ENCODE peak calls at places on chromosomes 2 and 18, in four cellular contexts. L is SK-N-SH, B is K562, Y is HepG2. M is an unnamed sample.

GRCh38 chr2:72149556-72150156 is 2.0 kb upstream of the CYP26B1 start:
- DNase-seq in L (peak; percentile 49), B (no peak), Y (no peak), M (no peak)

GRCh38 chr2:46058140-46058539 is 239.1 kb upstream of the EPAS1 start:
- DNase-seq in Y (no peak), L (no peak), B (no peak), M (no peak)

GRCh38 chr2:27094353-27094984 is 7.9 kb downstream of the KHK start:
- DNase-seq in Y (no peak), B (no peak), L (no peak), M (no peak)

GRCh38 chr2:220043155-220043992 is 415.9 kb downstream of the SLC4A3 start:
- DNase-seq in Y (no peak), L (no peak), B (no peak), M (no peak)

GRCh38 chr2:148861367-148861766 is 13.7 kb upstream of the KIF5C start:
- DNase-seq in Y (no peak), B (no peak), L (no peak), M (no peak)

GRCh38 chr18:44723366-44723765 is 42.7 kb downstream of the SETBP1 start:
- DNase-seq in L (no peak), B (no peak), Y (no peak), M (no peak)

GRCh38 chr18:60693426-60693825 is 320.9 kb upstream of the MC4R start:
- DNase-seq in Y (no peak), B (no peak), L (no peak), M (no peak)

GRCh38 chr2:1631292-1632005 is 112.9 kb downstream of the PXDN start:
- DNase-seq in L (no peak), B (no peak), Y (no peak), M (no peak)

GRCh38 chr2:72863046-72863445 is 24.2 kb upstream of the SPR start:
- DNase-seq in Y (no peak), B (no peak), L (no peak), M (peak; percentile 34)

GRCh38 chr18:59300676-59301285 is 17.7 kb downstream of the CPLX4 start:
- DNase-seq in Y (no peak), B (no peak), L (no peak), M (no peak)

GRCh38 chr2:206693399-206694137 is 24.6 kb downstream of the DYTN start:
- DNase-seq in L (peak; percentile 59), Y (peak; percentile 65), B (peak; percentile 25), M (no peak)

GRCh38 chr18:70659026-70659726 is 370.3 kb downstream of the SOCS6 start:
- DNase-seq in L (no peak), Y (no peak), B (no peak), M (no peak)

GRCh38 chr2:181955010-181955409 is 30.6 kb upstream of the PPP1R1C start:
- DNase-seq in L (no peak), B (no peak), Y (no peak), M (no peak)

GRCh38 chr18:25075793-25076192 is 276.2 kb downstream of the ZNF521 start:
- DNase-seq in B (no peak), Y (no peak), L (no peak), M (no peak)

GRCh38 chr2:106098081-106098480 is 96.0 kb downstream of the UXS1 start:
- DNase-seq in Y (peak; percentile 13), B (peak; percentile 17), L (peak; percentile 53), M (peak; percentile 41)

DNA sequence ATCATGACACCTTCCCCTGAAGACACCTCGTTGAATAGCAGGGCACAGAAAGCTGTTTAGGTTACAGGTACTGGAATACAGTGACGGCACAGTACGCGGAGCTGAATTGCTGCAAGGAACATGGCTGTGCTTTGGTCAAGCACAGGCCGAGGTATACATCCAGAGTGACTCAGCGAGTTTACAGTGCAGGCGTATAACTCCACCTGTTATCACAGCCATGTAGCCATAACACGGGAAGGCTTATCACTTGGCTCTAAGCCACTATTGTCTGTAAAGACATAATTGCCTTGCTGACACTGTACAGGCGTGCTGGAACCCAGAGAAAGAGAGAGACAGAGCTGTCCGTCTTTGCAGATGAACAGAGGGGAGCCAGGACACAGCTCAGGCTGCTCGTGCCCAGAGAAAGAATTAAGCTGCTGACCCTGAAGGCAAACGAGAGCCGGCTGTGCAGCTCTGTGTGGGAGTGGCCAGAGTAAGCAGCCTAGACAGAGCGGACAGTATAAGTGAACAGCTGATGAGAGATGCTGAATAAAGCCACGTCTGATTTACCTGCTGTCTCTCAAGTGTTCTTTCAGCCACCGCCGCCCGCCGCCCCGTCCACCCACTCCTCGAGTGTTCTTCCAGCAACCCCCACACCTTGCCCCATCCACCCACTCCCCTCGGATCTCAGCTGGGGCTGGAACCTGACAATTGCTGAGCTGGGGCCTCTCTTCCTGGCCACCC is 87.3 kb upstream of the PPP1CB start:
- DNase-seq in L (peak; percentile 80), Y (peak; percentile 58), B (no peak), M (no peak)
- TF ChIP-seq FOXJ3 in L (peak; percentile 100), Y (no peak), B (no peak), M (no peak)

GRCh38 chr2:118992740-118993391 is 50.9 kb downstream of the MARCO start:
- DNase-seq in B (no peak), L (no peak), Y (no peak), M (no peak)

GRCh38 chr2:118993392-118993752 is 51.4 kb downstream of the MARCO start:
- DNase-seq in B (no peak), Y (no peak), L (no peak), M (no peak)

GRCh38 chr2:118989481-118989880 is 47.5 kb downstream of the MARCO start:
- DNase-seq in L (no peak), Y (no peak), B (no peak), M (no peak)

GRCh38 chr2:118990757-118991545 is 49.0 kb downstream of the MARCO start:
- DNase-seq in Y (no peak), L (no peak), B (no peak), M (no peak)

GRCh38 chr2:118991554-118991953 is 49.6 kb downstream of the MARCO start:
- DNase-seq in Y (no peak), L (no peak), B (no peak), M (no peak)
- TF ChIP-seq FOXJ3 in Y (no peak), L (no peak), B (no peak), M (no peak)

DNA sequence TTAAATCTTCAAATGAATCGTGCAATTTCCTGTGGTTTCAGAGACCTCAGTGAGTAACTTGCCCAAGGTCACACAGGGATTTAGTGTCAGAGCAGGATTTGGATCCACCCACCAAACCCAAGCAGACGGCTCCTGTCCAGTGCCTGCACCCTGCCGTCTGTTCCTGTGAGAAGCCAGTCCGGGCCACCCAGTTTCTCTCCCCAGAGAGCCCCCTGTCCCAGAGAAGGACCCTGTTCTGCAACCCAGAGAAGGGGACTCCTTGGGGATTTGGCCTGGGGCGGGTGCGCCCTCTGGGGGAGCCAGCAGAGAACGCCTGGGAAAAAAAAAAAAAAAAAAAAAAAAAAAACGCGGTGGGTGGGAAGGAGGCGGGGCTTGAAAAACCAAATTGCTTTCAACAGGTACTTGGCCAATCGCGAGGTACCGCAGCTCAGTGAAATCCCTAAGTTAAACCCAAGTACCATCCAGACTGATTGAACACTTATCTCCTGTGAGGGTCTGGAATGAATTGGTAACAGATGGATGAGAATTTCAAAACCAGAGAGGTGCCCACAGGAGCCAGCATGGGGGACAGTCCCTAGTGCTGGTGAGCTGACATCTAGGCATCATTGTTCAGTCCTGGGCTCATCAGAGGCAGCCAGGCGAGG is 30.9 kb upstream of the REEP1 start:
- DNase-seq in Y (peak; percentile 43), L (peak; percentile 81), B (peak; percentile 82), M (peak; percentile 73)
- TF ChIP-seq FOXJ3 in Y (no peak), L (no peak), B (no peak), M (no peak)

GRCh38 chr2:137187258-137187657 is 421.9 kb downstream of the THSD7B start:
- DNase-seq in Y (no peak), B (no peak), L (no peak), M (no peak)

GRCh38 chr2:137190411-137191190 is 425.3 kb downstream of the THSD7B start:
- DNase-seq in Y (no peak), B (no peak), L (peak; percentile 18), M (no peak)

GRCh38 chr2:137194111-137194510 is 428.8 kb downstream of the THSD7B start:
- DNase-seq in B (no peak), Y (no peak), L (no peak), M (no peak)

DNA sequence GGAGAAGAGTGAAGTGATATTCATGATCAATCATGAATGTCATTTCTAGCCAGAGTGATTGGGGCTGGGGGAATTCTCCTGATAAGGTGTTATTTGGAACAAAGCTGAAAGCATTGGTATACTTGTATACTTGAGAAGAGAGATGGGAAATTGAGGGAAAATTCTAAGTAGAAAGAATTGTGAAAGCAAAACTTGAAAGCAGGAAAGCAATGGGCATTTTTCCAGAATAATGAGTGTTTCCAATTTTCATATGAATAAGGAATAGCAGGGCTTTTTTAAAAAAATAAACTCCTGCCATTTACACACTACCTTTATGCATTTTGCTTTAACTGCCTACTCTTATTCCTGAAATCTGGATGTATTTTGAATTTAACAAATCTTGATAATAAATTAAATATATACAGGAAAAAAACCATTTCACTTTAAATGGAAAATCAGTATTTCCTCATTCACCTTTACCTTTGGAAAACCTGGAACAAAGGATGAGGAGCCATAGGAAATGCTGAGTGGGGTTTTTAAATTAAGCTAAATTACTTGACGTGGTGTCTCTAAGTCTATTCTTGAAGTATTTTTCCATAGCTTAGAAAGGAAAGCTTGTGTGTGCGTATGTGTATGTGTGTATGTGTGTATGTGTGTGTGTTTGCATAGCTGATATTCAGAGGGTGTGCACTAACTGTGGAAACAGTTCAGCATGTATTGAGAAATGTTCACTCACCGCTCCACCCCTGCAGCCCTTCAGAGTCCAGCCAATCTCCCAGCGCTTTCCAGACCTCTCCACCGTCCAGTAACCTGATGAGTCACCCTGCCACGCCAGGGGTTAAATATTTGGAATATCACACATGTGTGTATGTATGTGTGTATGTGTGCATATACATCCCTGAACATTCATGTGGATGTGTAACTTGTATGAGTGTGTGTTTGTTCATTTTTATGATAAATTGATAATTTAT is 427.3 kb downstream of the THSD7B start:
- DNase-seq in B (no peak), L (no peak), Y (peak; percentile 15), M (no peak)
- TF ChIP-seq FOXJ3 in B (no peak), L (no peak), Y (no peak), M (no peak)

DNA sequence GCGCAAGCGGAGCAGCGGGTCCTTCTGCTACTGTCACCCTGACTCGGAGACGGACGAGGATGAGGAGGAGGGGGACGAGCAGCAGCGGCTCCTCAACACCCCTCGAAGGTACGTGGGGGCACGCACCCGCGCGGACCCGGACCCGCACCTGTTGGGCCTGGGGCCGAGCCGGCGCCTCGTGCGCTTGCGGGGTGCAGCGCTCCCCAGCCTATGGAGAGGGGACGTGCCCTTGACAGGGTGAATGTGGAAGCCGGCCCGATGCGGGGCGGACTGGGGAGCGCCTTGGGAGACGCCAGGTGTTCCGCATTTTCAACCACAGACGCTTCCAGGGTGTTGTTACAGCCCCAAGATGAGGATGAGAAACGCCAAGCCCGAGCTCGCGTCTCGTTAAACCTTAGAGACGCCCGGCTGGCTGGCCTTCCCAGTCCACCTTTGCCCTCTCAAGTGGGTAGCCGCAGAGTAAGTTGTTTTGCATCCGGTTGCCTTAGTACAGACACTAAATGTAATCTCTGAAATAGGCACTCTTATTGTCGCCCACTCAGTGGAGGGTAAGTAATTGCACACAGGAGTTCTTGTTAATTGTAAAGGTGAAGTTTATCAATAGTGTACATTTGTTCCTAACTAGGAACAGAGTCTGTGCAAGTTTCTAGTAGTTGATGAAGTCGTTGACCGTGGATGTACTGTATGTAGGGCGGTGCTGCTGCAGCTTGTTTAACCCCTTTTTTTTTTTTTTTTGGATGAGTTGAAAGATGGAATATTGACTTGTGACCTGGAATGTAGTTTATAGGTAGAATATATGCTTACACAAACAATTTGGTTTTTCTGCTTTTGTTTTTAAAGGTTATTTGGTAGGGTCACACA is 815 bp downstream of the GMCL1 start:
- DNase-seq in B (peak; percentile 28), Y (peak; percentile 47), L (peak; percentile 39), M (peak; percentile 53)
- TF ChIP-seq FOXJ3 in B (no peak), Y (peak; percentile 28), L (no peak), M (no peak)

GRCh38 chr2:223613017-223613950 is 11.1 kb upstream of the SCG2 start:
- DNase-seq in Y (peak; percentile 45), B (peak; percentile 65), L (peak; percentile 69), M (peak; percentile 60)
- TF ChIP-seq FOXJ3 in Y (no peak), B (no peak), L (no peak), M (no peak)

M was measured in WTC11.